ENCODE peak calls at places on chromosomes 16 and 17, in seven cellular contexts. J is stomach, M is upper lobe of left lung, T is uterus, Z is heart left ventricle, O is esophagus squamous epithelium, X is ovary. C is an unnamed sample.

GRCh38 chr17:79007504-79008381 is 1.8 kb downstream of the CANT1 start:
- DNase-seq in M (no peak), X (peak; percentile 12), O (no peak), J (no peak), T (peak; percentile 13), Z (no peak), C (peak; percentile 73)

GRCh38 chr17:28620010-28620409 is 6.0 kb upstream of the RSKR start:
- DNase-seq in Z (no peak), M (no peak), X (no peak), O (no peak), T (no peak), J (no peak), C (no peak)

GRCh38 chr17:82060614-82061013 is 5.0 kb downstream of the DUS1L start:
- DNase-seq in X (no peak), M (no peak), T (no peak), Z (no peak), O (no peak), J (no peak), C (no peak)

GRCh38 chr17:2055494-2056220 is 754 bp downstream of the HIC1 start:
- DNase-seq in X (peak; percentile 67), J (no peak), M (no peak), O (no peak), T (peak; percentile 50), Z (peak; percentile 63), C (peak; percentile 39)

GRCh38 chr17:75740631-75741077 is 19.4 kb downstream of the ITGB4 start:
- DNase-seq in Z (no peak), J (no peak), M (no peak), O (no peak), X (no peak), T (no peak), C (no peak)

GRCh38 chr17:58210922-58211321 is 8.1 kb downstream of the MKS1 start:
- DNase-seq in M (no peak), J (no peak), Z (no peak), X (no peak), O (no peak), T (no peak), C (no peak)

GRCh38 chr17:28734712-28735241 is 6.2 kb downstream of the NEK8 start:
- DNase-seq in J (no peak), X (no peak), T (no peak), Z (no peak), O (no peak), M (no peak), C (no peak)

GRCh38 chr17:17960500-17961050 is 11.6 kb downstream of the TOM1L2 start:
- DNase-seq in X (no peak), Z (no peak), M (no peak), J (no peak), T (no peak), O (no peak), C (no peak)

GRCh38 chr17:77555741-77556291 is 402.7 kb upstream of the TNRC6C start:
- DNase-seq in O (no peak), Z (peak; percentile 55), X (no peak), M (no peak), T (no peak), J (no peak), C (peak; percentile 16)

DNA sequence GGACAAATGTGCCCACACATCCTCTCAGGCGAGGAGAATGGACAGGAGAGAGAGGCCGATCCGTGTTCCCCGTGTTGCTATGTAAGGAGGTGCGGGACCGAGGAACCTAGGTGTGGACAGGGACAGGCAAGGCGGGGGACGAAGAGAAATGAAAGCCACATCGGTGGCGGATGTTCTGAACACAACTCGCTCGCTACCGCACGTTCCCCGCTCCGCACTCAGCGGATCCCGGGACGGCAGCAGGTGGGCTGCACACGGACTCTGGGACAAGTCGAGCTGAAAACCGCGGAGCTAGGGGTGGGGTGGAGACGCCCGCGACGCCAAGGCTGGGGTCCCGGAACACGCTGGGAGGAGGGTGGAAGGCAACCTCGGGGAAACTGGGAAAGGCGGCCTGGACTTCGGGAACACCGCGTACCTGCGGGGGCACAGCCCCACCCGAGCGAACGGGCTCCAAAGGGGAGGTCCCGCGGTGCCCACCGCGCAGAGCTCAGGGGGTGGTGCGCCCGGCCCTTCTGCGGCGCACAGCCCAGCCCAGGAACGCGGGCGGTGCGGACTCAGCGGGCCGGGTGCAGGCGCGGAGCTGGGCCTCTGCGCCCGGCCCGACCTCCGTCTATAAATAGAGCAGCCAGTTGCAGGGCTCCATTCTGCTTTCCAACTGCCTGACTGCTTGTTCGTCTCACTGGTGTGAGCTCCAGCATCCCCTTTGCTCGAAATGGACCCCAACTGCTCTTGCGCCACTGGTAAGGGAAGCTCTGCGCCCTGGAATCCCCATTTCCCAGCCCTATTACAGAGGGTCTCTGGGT is at the start of gene MT1E:
- DNase-seq in Z (peak; percentile 90), X (peak; percentile 79), O (no peak), M (peak; percentile 88), J (peak; percentile 93), T (peak; percentile 63), C (peak; percentile 83)
- TF ChIP-seq POLR2A in Z (peak; percentile 90), X (peak; percentile 59), O (no peak), M (peak; percentile 93), J (no peak), T (peak; percentile 66), C (peak; percentile 97)

DNA sequence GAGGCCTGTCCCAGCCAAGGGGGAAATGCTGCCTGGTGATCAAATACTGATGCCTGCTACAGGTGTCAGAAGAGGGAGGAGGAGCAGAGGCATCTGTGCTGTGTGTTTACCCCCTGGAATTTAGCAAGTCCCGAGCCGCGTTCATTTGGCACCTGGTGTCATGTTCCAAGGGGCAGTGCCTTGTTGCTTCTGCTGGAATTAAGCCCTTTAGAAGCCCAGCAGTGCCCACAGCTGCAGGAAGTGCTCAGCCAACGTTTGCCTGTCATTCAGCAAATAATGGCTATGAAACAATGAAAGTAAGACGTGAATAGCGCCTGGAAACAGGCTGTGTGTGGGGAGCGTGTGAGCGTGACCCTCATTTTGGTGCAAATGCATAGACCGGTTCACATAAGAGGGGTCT is 5.9 kb upstream of the ATP2C2 start:
- DNase-seq in T (no peak), X (no peak), Z (no peak), J (no peak), M (no peak), O (no peak), C (peak; percentile 31)
- TF ChIP-seq POLR2A in T (no peak), X (no peak), Z (no peak), J (no peak), M (no peak), O (no peak), C (no peak)

GRCh38 chr17:74454197-74455024 is 12.0 kb upstream of the CD300A start:
- DNase-seq in Z (peak; percentile 97), X (peak; percentile 42), T (peak; percentile 92), O (no peak), M (peak; percentile 96), J (no peak), C (peak; percentile 94)

GRCh38 chr17:74451557-74451956 is 14.9 kb upstream of the CD300A start:
- DNase-seq in J (no peak), X (no peak), M (no peak), T (no peak), Z (no peak), O (no peak), C (no peak)

GRCh38 chr17:74452027-74452840 is 14.2 kb upstream of the CD300A start:
- DNase-seq in X (peak; percentile 55), T (no peak), J (no peak), M (no peak), O (no peak), Z (peak; percentile 67), C (no peak)

GRCh38 chr17:74453665-74454196 is 12.7 kb upstream of the CD300A start:
- DNase-seq in O (no peak), J (peak; percentile 94), M (no peak), T (no peak), Z (no peak), X (peak; percentile 94), C (no peak)

DNA sequence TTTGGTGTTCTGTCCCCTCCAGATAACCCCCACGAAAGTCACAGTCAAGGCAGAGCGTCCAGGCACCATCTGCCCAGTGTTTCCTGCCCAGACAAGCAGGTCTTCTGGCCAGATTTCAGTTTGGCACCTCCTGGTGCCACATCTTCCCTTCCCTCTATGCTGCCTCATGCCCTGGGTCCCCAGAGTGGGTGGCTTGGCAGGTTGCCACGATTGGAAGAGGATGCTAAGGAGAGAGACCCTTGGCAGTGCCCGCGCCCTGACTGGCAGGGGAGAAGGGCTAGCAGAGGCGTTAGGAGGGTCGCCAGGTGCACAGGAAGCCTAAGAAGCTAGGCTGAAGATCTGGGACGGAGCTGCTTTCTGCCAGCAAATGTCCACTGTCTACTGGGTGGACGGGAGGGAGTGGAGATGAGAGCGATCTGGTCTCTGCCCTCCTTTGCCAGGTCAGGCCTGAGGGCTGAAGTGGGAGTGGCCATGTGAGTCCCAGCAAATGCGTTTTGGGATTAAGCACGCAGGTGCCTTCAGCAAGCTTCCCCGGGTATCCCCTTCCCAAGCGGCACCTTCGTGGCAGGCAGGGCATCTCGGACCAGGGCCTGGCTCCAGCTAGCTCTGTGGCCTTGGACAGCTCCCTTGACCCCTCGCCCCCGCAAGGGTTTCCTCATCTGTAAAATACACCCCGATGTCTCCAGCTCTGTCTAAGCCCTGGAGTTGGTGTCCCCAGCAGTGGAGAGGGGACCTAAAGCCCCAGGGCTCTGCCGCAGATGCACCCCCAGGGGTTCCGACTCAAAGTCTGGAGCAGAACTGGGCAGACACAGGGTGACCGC is 13.4 kb upstream of the CD300A start:
- DNase-seq in T (no peak), M (no peak), X (peak; percentile 61), Z (no peak), J (no peak), O (no peak), C (no peak)
- TF ChIP-seq POLR2A in T (no peak), M (no peak), X (no peak), Z (no peak), J (no peak), O (no peak), C (no peak)

GRCh38 chr17:44918006-44918405 is 2.7 kb upstream of the GFAP start:
- DNase-seq in O (no peak), X (no peak), J (no peak), Z (no peak), T (no peak), M (no peak), C (no peak)

GRCh38 chr17:44921122-44921882 is 6.0 kb upstream of the GFAP start:
- DNase-seq in X (no peak), T (no peak), M (no peak), Z (peak; percentile 69), J (no peak), O (no peak), C (no peak)

GRCh38 chr17:44919411-44919810 is 4.1 kb upstream of the GFAP start:
- DNase-seq in Z (no peak), X (no peak), O (no peak), J (no peak), M (no peak), T (no peak), C (no peak)

GRCh38 chr17:44920565-44920940 is 5.3 kb upstream of the GFAP start:
- DNase-seq in X (no peak), O (no peak), Z (no peak), M (no peak), J (no peak), T (no peak), C (peak; percentile 1)

DNA sequence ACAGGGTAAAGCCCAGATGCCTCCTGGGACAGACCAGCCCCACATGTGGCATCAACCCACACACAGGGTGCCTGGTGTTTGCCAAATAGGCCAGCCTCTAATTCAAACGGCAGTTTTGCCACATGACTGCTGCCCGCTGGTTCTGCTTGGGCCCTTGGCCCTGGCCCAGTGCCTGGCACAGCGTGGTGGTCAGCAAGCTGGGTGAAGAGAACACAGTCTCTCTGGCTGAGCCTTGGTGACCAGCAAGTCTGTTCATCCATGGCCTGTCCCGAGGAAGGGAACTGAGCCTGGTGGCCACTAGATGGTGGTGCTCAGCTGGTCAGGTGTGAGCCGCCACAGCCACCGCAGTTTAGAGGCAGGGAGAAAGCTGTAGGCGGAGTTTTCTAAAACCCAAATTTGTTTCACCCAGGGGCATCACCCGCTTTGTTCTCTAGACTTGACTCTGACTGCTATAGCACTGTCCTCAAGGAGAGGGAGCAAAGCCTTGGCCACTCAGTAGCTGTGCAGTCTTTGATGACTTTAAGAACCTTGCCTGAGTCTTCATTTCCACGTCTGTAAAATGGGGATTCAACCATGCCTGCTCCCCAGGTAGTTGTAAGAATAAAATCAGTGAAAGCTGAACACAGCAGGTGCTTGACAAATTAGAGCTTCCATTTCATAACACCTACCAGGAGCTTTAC is 4.7 kb upstream of the GFAP start:
- DNase-seq in T (peak; percentile 79), Z (peak; percentile 88), M (peak; percentile 81), J (peak; percentile 83), X (peak; percentile 84), O (peak; percentile 25), C (peak; percentile 79)
- TF ChIP-seq POLR2A in T (no peak), Z (no peak), M (no peak), J (no peak), X (no peak), O (no peak), C (no peak)

C was measured in transverse colon.